ENCODE peak calls at places on chromosomes 4 and X, in ten cellular contexts. One of them, this sample, is unnamed.
A peak's percentile ranks its signal among the peaks of the same experiment; 100 is the strongest.

GRCh38 chr4:1711055-1711905 is 839 bp downstream of the SLBP start:
- DNase-seq in left ventricle myocardium inferior: peak; percentile 50
- DNase-seq in foreskin keratinocyte: peak; percentile 53
- DNase-seq in ascending aorta: peak; percentile 76
- DNase-seq in endothelial cell: peak; percentile 44
- DNase-seq in lower leg skin: peak; percentile 92
- DNase-seq in lung: peak; percentile 49
- DNase-seq in astrocyte of the spinal cord: peak; percentile 44
- DNase-seq in HL-60: peak; percentile 34
- DNase-seq in psoas muscle: peak; percentile 77
- DNase-seq in this sample: no peak

GRCh38 chr4:55001538-55001937 is 123.9 kb downstream of the KDR start:
- DNase-seq in left ventricle myocardium inferior: no peak
- DNase-seq in foreskin keratinocyte: no peak
- DNase-seq in ascending aorta: no peak
- DNase-seq in endothelial cell: no peak
- DNase-seq in lower leg skin: no peak
- DNase-seq in lung: no peak
- DNase-seq in astrocyte of the spinal cord: no peak
- DNase-seq in HL-60: no peak
- DNase-seq in psoas muscle: no peak
- DNase-seq in this sample: no peak

GRCh38 chr4:41644288-41644914 is 104.1 kb downstream of the PHOX2B start:
- DNase-seq in left ventricle myocardium inferior: peak; percentile 77
- DNase-seq in foreskin keratinocyte: peak; percentile 20
- DNase-seq in ascending aorta: peak; percentile 86
- DNase-seq in endothelial cell: peak; percentile 93
- DNase-seq in lower leg skin: peak; percentile 91
- DNase-seq in lung: peak; percentile 65
- DNase-seq in astrocyte of the spinal cord: peak; percentile 53
- DNase-seq in HL-60: no peak
- DNase-seq in psoas muscle: peak; percentile 88
- DNase-seq in this sample: no peak

GRCh38 chr4:30744957-30745640 is 24.9 kb downstream of the PCDH7 start:
- DNase-seq in left ventricle myocardium inferior: no peak
- DNase-seq in foreskin keratinocyte: peak; percentile 47
- DNase-seq in ascending aorta: no peak
- DNase-seq in endothelial cell: no peak
- DNase-seq in lower leg skin: no peak
- DNase-seq in lung: no peak
- DNase-seq in astrocyte of the spinal cord: no peak
- DNase-seq in HL-60: no peak
- DNase-seq in psoas muscle: no peak
- DNase-seq in this sample: no peak

GRCh38 chr4:123866796-123867195 is 470.2 kb downstream of the SPRY1 start:
- DNase-seq in left ventricle myocardium inferior: no peak
- DNase-seq in foreskin keratinocyte: no peak
- DNase-seq in ascending aorta: no peak
- DNase-seq in endothelial cell: no peak
- DNase-seq in lower leg skin: no peak
- DNase-seq in lung: no peak
- DNase-seq in astrocyte of the spinal cord: no peak
- DNase-seq in HL-60: no peak
- DNase-seq in psoas muscle: no peak
- DNase-seq in this sample: no peak

GRCh38 chr4:17512973-17513665 is 1.2 kb upstream of the QDPR start:
- DNase-seq in left ventricle myocardium inferior: no peak
- DNase-seq in foreskin keratinocyte: peak; percentile 77
- DNase-seq in ascending aorta: no peak
- DNase-seq in endothelial cell: no peak
- DNase-seq in lower leg skin: no peak
- DNase-seq in lung: no peak
- DNase-seq in astrocyte of the spinal cord: no peak
- DNase-seq in HL-60: no peak
- DNase-seq in psoas muscle: no peak
- DNase-seq in this sample: no peak

GRCh38 chrX:103063191-103063845 is 653 bp downstream of the BEX1 start:
- DNase-seq in left ventricle myocardium inferior: no peak
- DNase-seq in foreskin keratinocyte: peak; percentile 15
- DNase-seq in ascending aorta: no peak
- DNase-seq in endothelial cell: peak; percentile 20
- DNase-seq in lower leg skin: no peak
- DNase-seq in lung: no peak
- DNase-seq in astrocyte of the spinal cord: peak; percentile 14
- DNase-seq in HL-60: peak; percentile 14
- DNase-seq in psoas muscle: no peak
- DNase-seq in this sample: no peak

GRCh38 chr4:154585369-154586018 is 5.0 kb downstream of the FGA start:
- DNase-seq in left ventricle myocardium inferior: no peak
- DNase-seq in foreskin keratinocyte: no peak
- DNase-seq in ascending aorta: no peak
- DNase-seq in endothelial cell: no peak
- DNase-seq in lower leg skin: no peak
- DNase-seq in lung: no peak
- DNase-seq in astrocyte of the spinal cord: no peak
- DNase-seq in HL-60: no peak
- DNase-seq in psoas muscle: no peak
- DNase-seq in this sample: no peak

GRCh38 chr4:167031534-167032156 is 202.6 kb downstream of the SPOCK3 start:
- DNase-seq in left ventricle myocardium inferior: no peak
- DNase-seq in foreskin keratinocyte: peak; percentile 83
- DNase-seq in ascending aorta: no peak
- DNase-seq in endothelial cell: no peak
- DNase-seq in lower leg skin: no peak
- DNase-seq in lung: no peak
- DNase-seq in astrocyte of the spinal cord: peak; percentile 33
- DNase-seq in HL-60: no peak
- DNase-seq in psoas muscle: no peak
- DNase-seq in this sample: no peak

GRCh38 chr4:92303621-92304027 is at the start of gene GRID2:
- DNase-seq in left ventricle myocardium inferior: no peak
- DNase-seq in foreskin keratinocyte: peak; percentile 11
- DNase-seq in ascending aorta: no peak
- DNase-seq in endothelial cell: peak; percentile 60
- DNase-seq in lower leg skin: no peak
- DNase-seq in lung: no peak
- DNase-seq in astrocyte of the spinal cord: peak; percentile 28
- DNase-seq in HL-60: no peak
- DNase-seq in psoas muscle: no peak
- DNase-seq in this sample: no peak
- TF ChIP-seq CTCF in left ventricle myocardium inferior: peak; percentile 38
- TF ChIP-seq CTCF in foreskin keratinocyte: no peak
- TF ChIP-seq CTCF in ascending aorta: no peak
- TF ChIP-seq CTCF in endothelial cell: no peak
- TF ChIP-seq CTCF in lower leg skin: no peak
- TF ChIP-seq CTCF in lung: no peak
- TF ChIP-seq CTCF in astrocyte of the spinal cord: peak; percentile 10
- TF ChIP-seq CTCF in HL-60: no peak
- TF ChIP-seq CTCF in psoas muscle: no peak
- TF ChIP-seq CTCF in this sample: no peak

DNA sequence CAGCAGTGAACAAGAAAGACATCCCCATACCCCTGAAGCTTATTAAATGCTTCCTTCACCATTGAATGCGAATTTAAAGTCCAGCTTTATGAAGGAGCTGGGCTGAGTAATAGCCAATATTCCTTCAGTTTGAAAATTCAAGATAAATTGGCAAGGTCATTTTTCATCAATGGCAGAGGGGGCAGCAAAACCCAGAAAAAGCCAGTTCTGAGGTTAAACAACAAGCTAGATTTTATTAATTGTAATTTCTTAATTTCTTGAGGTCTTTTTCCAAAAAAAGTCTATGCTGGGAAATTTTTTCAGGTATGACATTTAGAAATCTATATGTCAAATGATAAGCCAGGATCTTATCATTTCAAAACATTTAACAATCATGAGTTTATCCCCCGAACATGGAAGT is 808.9 kb downstream of the RPA4 start:
- DNase-seq in left ventricle myocardium inferior: no peak
- DNase-seq in foreskin keratinocyte: no peak
- DNase-seq in ascending aorta: no peak
- DNase-seq in endothelial cell: no peak
- DNase-seq in lower leg skin: no peak
- DNase-seq in lung: no peak
- DNase-seq in astrocyte of the spinal cord: no peak
- DNase-seq in HL-60: no peak
- DNase-seq in psoas muscle: no peak
- DNase-seq in this sample: no peak
- TF ChIP-seq CTCF in left ventricle myocardium inferior: no peak
- TF ChIP-seq CTCF in foreskin keratinocyte: peak; percentile 40
- TF ChIP-seq CTCF in ascending aorta: no peak
- TF ChIP-seq CTCF in endothelial cell: no peak
- TF ChIP-seq CTCF in lower leg skin: no peak
- TF ChIP-seq CTCF in lung: no peak
- TF ChIP-seq CTCF in astrocyte of the spinal cord: no peak
- TF ChIP-seq CTCF in HL-60: no peak
- TF ChIP-seq CTCF in psoas muscle: no peak
- TF ChIP-seq CTCF in this sample: no peak

GRCh38 chr4:175560628-175561027 is 251.4 kb downstream of the GPM6A start:
- DNase-seq in left ventricle myocardium inferior: no peak
- DNase-seq in foreskin keratinocyte: peak; percentile 7
- DNase-seq in ascending aorta: no peak
- DNase-seq in endothelial cell: no peak
- DNase-seq in lower leg skin: no peak
- DNase-seq in lung: no peak
- DNase-seq in astrocyte of the spinal cord: peak; percentile 65
- DNase-seq in HL-60: no peak
- DNase-seq in psoas muscle: no peak
- DNase-seq in this sample: no peak
- TF ChIP-seq CTCF in left ventricle myocardium inferior: no peak
- TF ChIP-seq CTCF in foreskin keratinocyte: peak; percentile 14
- TF ChIP-seq CTCF in ascending aorta: no peak
- TF ChIP-seq CTCF in endothelial cell: no peak
- TF ChIP-seq CTCF in lower leg skin: no peak
- TF ChIP-seq CTCF in lung: no peak
- TF ChIP-seq CTCF in astrocyte of the spinal cord: peak; percentile 36
- TF ChIP-seq CTCF in HL-60: no peak
- TF ChIP-seq CTCF in psoas muscle: peak; percentile 29
- TF ChIP-seq CTCF in this sample: no peak

DNA sequence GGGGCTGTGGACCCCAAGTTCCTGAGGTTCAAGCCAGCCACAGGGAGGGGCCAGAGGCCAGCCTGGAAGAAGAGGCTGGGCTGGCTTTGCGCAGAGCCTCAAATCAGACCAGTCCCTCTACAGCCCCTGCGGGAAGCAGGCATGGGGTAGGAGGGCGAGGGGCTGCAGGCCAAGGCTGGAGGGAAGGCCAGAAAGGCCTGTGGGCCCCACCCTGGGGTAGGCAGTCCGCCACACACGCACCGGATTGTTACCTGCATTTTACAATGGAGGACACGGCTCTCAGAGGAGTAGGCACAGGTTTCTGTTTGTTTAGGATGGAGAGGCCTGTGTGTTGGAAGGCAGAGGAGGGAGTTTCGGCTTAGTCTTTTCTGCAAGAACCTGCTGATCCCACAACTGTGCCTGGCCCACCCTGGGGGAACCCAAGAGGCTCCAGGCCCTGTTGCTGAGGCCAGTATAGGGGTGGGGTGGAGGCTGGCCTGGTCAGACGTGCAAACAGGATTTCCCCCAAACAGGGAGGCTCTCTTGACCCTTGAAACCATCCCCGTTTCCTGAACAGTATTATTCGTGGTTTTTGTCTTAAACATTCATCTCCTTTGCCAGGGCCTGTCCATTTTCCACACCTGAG is 659 bp upstream of the SLC49A3 start:
- DNase-seq in left ventricle myocardium inferior: no peak
- DNase-seq in foreskin keratinocyte: no peak
- DNase-seq in ascending aorta: no peak
- DNase-seq in endothelial cell: no peak
- DNase-seq in lower leg skin: no peak
- DNase-seq in lung: no peak
- DNase-seq in astrocyte of the spinal cord: no peak
- DNase-seq in HL-60: no peak
- DNase-seq in psoas muscle: no peak
- DNase-seq in this sample: no peak
- TF ChIP-seq CTCF in left ventricle myocardium inferior: no peak
- TF ChIP-seq CTCF in foreskin keratinocyte: no peak
- TF ChIP-seq CTCF in ascending aorta: no peak
- TF ChIP-seq CTCF in endothelial cell: no peak
- TF ChIP-seq CTCF in lower leg skin: no peak
- TF ChIP-seq CTCF in lung: no peak
- TF ChIP-seq CTCF in astrocyte of the spinal cord: no peak
- TF ChIP-seq CTCF in HL-60: no peak
- TF ChIP-seq CTCF in psoas muscle: no peak
- TF ChIP-seq CTCF in this sample: no peak

DNA sequence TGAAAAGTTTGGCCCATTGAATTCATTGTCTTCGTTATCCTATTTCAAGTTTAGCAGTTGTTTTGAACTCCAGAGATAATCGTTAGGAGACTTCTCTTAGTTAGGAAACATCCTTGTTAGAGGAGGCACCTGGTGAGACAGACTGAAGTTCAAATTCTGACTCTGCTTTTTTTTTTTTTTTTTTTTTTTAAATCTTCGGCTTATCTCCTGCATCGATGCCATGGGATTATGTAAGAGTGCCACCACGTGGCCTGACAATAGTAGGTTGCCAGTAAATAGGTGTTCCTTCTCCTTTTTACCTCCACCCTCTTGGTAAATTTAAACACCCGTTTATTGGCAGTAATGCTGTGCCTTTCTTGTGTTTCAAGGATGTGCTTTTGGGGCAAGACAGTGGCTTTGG is 149.3 kb downstream of the SOWAHB start:
- DNase-seq in left ventricle myocardium inferior: no peak
- DNase-seq in foreskin keratinocyte: peak; percentile 28
- DNase-seq in ascending aorta: no peak
- DNase-seq in endothelial cell: peak; percentile 30
- DNase-seq in lower leg skin: no peak
- DNase-seq in lung: no peak
- DNase-seq in astrocyte of the spinal cord: peak; percentile 62
- DNase-seq in HL-60: peak; percentile 41
- DNase-seq in psoas muscle: no peak
- DNase-seq in this sample: no peak
- TF ChIP-seq CTCF in left ventricle myocardium inferior: no peak
- TF ChIP-seq CTCF in foreskin keratinocyte: peak; percentile 64
- TF ChIP-seq CTCF in ascending aorta: peak; percentile 16
- TF ChIP-seq CTCF in endothelial cell: peak; percentile 19
- TF ChIP-seq CTCF in lower leg skin: no peak
- TF ChIP-seq CTCF in lung: peak; percentile 40
- TF ChIP-seq CTCF in astrocyte of the spinal cord: peak; percentile 42
- TF ChIP-seq CTCF in HL-60: no peak
- TF ChIP-seq CTCF in psoas muscle: no peak
- TF ChIP-seq CTCF in this sample: no peak

This sample was measured in spleen.